ENCODE peak calls at places on chromosomes 16 and 17, in four cellular contexts. A is right atrium auricular region, N is hepatocyte, E is psoas muscle. S is an unnamed sample.

GRCh38 chr17:37642706-37643105 is 540 bp downstream of the DDX52 start:
- DNase-seq in A (no peak), N (peak), E (no peak), S (no peak)

GRCh38 chr16:68921654-68922053 is 78.3 kb downstream of the TANGO6 start:
- DNase-seq in A (no peak), N (peak), E (no peak), S (no peak)

GRCh38 chr17:36945959-36946725 is 2.6 kb upstream of the AATF start:
- DNase-seq in A (no peak), N (no peak), E (no peak), S (no peak)

GRCh38 chr17:43832976-43833829 is at the start of gene MPP3:
- DNase-seq in A (no peak), N (peak), E (peak), S (no peak)

GRCh38 chr17:38701504-38702165 is 3.4 kb upstream of the MLLT6 start:
- DNase-seq in A (no peak), N (peak), E (no peak), S (no peak)

GRCh38 chr17:45577571-45578279 is 87.2 kb upstream of the PLEKHM1 start:
- DNase-seq in A (no peak), N (no peak), E (no peak), S (no peak)

GRCh38 chr16:87127061-87127765 is 190.0 kb downstream of the C16orf95 start:
- DNase-seq in A (no peak), N (peak), E (no peak), S (no peak)

GRCh38 chr16:26665166-26665939 is 401.4 kb upstream of the C16orf82 start:
- DNase-seq in A (no peak), N (no peak), E (no peak), S (no peak)

GRCh38 chr17:40317345-40317873 is 8.4 kb downstream of the RARA start:
- DNase-seq in A (peak), N (peak), E (peak), S (no peak)

GRCh38 chr16:88481851-88482250 is 28.8 kb downstream of the ZFPM1 start:
- DNase-seq in A (no peak), N (no peak), E (no peak), S (no peak)

GRCh38 chr17:49063652-49064051 is 66.5 kb downstream of the IGF2BP1 start:
- DNase-seq in A (no peak), N (no peak), E (no peak), S (no peak)

GRCh38 chr17:76840884-76841775 is 27.1 kb upstream of the MGAT5B start:
- DNase-seq in A (no peak), N (no peak), E (no peak), S (no peak)

GRCh38 chr16:19169081-19169639 is 1.1 kb downstream of the SYT17 start:
- DNase-seq in A (no peak), N (no peak), E (peak), S (no peak)

GRCh38 chr16:86836503-86837125 is 258.3 kb downstream of the FOXL1 start:
- DNase-seq in A (no peak), N (no peak), E (no peak), S (no peak)

GRCh38 chr17:81046770-81047359 is 11.9 kb downstream of the BAIAP2 start:
- DNase-seq in A (no peak), N (no peak), E (no peak), S (no peak)

GRCh38 chr17:77556408-77557068 is 402.0 kb upstream of the TNRC6C start:
- DNase-seq in A (no peak), N (no peak), E (no peak), S (no peak)

GRCh38 chr17:164536-165235 is 16.8 kb downstream of the DOC2B start:
- DNase-seq in A (peak), N (peak), E (no peak), S (no peak)

DNA sequence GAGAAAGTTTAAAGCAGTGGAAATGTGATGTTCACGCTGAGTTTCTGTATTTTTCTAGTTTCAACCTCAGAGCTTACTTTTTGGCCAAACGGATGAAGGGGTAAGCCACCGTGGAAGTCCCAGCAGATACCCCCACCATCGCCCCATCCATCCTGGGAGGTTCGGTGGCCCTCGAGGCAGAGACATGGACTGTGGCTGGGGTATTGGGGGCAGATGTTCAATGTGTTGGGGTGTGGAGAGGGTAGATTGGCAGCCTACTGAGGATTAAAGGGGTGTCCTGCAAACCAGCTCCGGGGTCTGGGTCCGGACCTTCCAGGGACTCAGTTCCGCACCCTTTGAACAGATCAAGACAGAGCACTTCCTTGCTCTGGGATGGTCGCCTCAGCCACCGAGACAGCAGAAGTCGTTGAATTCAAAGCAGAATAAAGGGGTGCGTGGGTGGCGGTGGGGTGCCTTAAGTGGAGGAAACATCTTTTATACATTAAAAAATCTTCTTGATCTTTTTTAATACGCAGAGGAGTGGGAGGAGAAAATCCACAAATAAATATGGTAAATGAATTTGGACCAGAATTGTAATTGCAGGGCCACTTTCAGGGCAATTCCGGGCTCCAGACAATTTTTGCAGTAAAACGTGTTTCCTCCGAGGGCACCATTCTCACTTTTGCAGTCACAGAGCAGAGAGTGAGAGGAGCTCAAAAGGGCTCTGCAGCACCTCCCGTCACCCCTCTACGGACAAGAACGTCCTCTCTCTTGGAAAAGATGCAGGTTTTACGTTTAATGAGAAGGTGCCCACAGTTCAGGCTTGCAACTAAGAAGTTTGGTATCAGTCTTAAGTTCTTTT is 8.2 kb upstream of the CBX8 start:
- DNase-seq in A (no peak), N (no peak), E (no peak), S (no peak)
- H3K4me3 ChIP-seq in A (no peak), N (no peak), E (no peak), S (no peak)

GRCh38 chr16:61831351-61831933 is 204.8 kb downstream of the CDH8 start:
- DNase-seq in A (no peak), N (no peak), E (no peak), S (no peak)
- TF ChIP-seq CTCF in A (no peak), N (no peak), E (no peak), S (no peak)

GRCh38 chr17:20306924-20307323 is 160.4 kb downstream of the LGALS9B start:
- DNase-seq in A (no peak), N (no peak), E (no peak), S (no peak)
- H3K4me3 ChIP-seq in A (no peak), N (no peak), E (no peak), S (no peak)

GRCh38 chr16:52545157-52545543 is 1.8 kb downstream of the TOX3 start:
- DNase-seq in A (no peak), N (no peak), E (no peak), S (peak)
- TF ChIP-seq CTCF in A (no peak), N (no peak), E (no peak), S (no peak)

GRCh38 chr17:60952747-60953146 is 275.1 kb downstream of the BCAS3 start:
- DNase-seq in A (no peak), N (no peak), E (no peak), S (no peak)
- H3K4me3 ChIP-seq in A (no peak), N (no peak), E (no peak), S (no peak)

DNA sequence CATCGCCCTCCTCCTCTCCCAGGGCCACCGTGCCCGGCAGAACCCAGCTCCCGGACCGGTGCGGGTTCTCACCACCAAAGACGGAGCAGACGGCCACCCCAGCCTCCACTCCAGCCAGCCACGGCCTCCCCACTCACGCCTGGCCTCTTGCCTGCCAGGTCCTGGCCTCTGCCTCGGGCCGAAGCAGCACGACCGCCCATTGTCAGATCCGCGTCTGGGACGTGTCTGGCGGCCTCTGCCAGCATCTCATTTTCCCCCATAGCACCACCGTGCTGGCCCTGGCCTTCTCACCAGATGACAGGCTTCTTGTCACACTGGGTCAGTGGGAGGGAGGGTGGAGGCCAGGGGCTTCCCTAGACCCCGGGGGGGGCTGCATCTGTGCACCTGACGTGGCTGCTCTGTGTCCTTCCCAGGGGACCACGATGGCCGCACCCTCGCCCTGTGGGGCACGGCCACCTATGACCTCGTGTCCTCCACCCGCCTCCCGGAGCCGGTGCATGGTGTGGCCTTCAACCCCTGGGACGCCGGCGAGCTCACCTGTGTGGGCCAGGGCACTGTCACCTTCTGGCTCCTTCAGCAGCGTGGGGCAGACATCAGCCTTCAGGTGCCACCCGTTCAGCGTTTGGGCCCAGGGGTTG is 6.6 kb upstream of the RHOT2 start:
- DNase-seq in A (no peak), N (no peak), E (no peak), S (no peak)
- TF ChIP-seq CTCF in A (no peak), N (no peak), E (no peak), S (no peak)

DNA sequence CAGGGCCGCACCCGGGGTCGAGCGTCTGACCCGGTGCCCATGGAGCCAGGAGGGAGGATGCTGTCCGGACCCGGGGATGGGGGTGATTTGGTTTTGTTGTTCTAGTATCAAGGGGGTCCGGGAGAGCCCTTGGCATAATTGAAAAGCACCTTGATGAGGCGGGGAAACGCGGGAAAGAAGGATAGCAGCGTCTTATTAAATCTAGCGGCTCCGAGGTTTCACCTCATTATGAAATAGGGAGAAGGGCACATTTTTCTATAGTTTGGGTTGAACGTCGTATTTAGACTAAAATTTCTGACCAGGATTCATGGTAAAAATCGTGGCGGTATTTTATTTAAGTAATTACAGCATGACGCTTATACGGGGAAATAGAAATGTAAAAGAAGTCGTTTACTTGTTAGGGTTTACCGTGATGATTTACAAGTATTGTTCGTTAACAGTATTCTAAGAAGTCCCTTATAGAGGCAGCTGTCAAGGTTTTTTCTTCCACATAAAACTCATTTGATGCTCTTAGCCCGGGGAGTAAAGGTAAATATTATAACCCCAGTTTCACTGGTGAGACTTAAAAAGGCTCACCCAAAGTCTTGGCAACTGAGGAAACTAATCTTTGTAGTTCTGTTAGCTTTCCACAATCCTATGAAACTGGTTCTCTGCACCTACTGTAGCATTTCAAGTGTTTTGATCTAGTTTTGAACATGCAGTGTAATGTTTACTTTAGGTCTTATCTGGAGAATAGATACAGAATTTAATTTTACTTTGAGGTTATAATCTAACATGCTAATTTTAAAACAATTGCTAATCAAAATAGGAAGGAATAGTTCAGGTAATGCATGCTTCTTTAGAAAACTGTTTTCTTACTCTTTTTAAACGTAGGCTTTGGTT is 762 bp downstream of the LUC7L3 start:
- DNase-seq in A (no peak), N (no peak), E (no peak), S (no peak)
- H3K4me3 ChIP-seq in A (peak), N (peak), E (peak), S (peak)